ENCODE peak calls at places on chromosomes 11 and 22, in six cellular contexts. M is osteocyte, S is right atrium auricular region, K is GM12865, X is NB4, T is progenitor cell of endocrine pancreas. I is an unnamed sample.

GRCh38 chr11:102793677-102794290 is 4.2 kb downstream of the MMP1 start:
- DNase-seq in M (no peak), S (no peak), K (no peak), X (no peak), T (no peak), I (no peak)

GRCh38 chr22:25395468-25395867 is 169.0 kb upstream of the GRK3 start:
- DNase-seq in M (no peak), S (no peak), K (no peak), X (no peak), T (no peak), I (no peak)

GRCh38 chr22:48096411-48096810 is 1334.0 kb downstream of the TBC1D22A start:
- DNase-seq in M (no peak), S (no peak), K (no peak), X (no peak), T (no peak), I (no peak)

GRCh38 chr11:124799384-124800225 is 601 bp downstream of the MSANTD2 start:
- DNase-seq in M (peak), S (no peak), K (peak), X (peak), T (peak), I (peak)

GRCh38 chr11:67299471-67300191 is 3.7 kb upstream of the SSH3 start:
- DNase-seq in M (no peak), S (no peak), K (no peak), X (no peak), T (no peak), I (no peak)

GRCh38 chr11:69041516-69041915 is 7.2 kb upstream of the TPCN2 start:
- DNase-seq in M (no peak), S (no peak), K (no peak), X (no peak), T (no peak), I (no peak)

GRCh38 chr11:94519478-94520084 is 7.3 kb downstream of the C11orf97 start:
- DNase-seq in M (no peak), S (no peak), K (peak), X (peak), T (no peak), I (no peak)

GRCh38 chr11:84339796-84340195 is 1053.6 kb upstream of the CCDC90B start:
- DNase-seq in M (no peak), S (no peak), K (no peak), X (no peak), T (no peak), I (no peak)

GRCh38 chr11:2315395-2316168 is 13.8 kb downstream of the TSPAN32 start:
- DNase-seq in M (no peak), S (no peak), K (no peak), X (peak), T (no peak), I (peak)

GRCh38 chr22:46801826-46802607 is 39.6 kb downstream of the TBC1D22A start:
- DNase-seq in M (peak), S (no peak), K (no peak), X (no peak), T (no peak), I (no peak)

GRCh38 chr22:44444341-44445306 is 53.4 kb downstream of the RTL6 start:
- DNase-seq in M (no peak), S (no peak), K (no peak), X (peak), T (no peak), I (no peak)

GRCh38 chr11:92794783-92795182 is 174.7 kb upstream of the MTNR1B start:
- DNase-seq in M (no peak), S (no peak), K (no peak), X (no peak), T (no peak), I (no peak)

GRCh38 chr11:106695506-106695905 is 322.8 kb downstream of the GUCY1A2 start:
- DNase-seq in M (no peak), S (no peak), K (no peak), X (no peak), T (no peak), I (no peak)

GRCh38 chr22:28922540-28923244 is 39.3 kb downstream of the ZNRF3 start:
- DNase-seq in M (no peak), S (no peak), K (no peak), X (no peak), T (no peak), I (no peak)

GRCh38 chr22:34975721-34976120 is 90.2 kb upstream of the ISX start:
- DNase-seq in M (no peak), S (no peak), K (no peak), X (peak), T (no peak), I (no peak)
- TF ChIP-seq CTCF in M (peak), S (no peak), K (no peak), X (peak), T (peak), I (no peak)

GRCh38 chr11:57457643-57458023 is 2.7 kb upstream of the RTN4RL2 start:
- DNase-seq in M (no peak), S (no peak), K (no peak), X (no peak), T (no peak), I (no peak)
- TF ChIP-seq CTCF in M (no peak), S (peak), K (no peak), X (no peak), T (no peak), I (peak)

GRCh38 chr11:14409891-14410290 is 50.9 kb upstream of the RRAS2 start:
- DNase-seq in M (peak), S (no peak), K (no peak), X (no peak), T (no peak), I (no peak)

GRCh38 chr11:14414470-14415461 is 55.8 kb upstream of the RRAS2 start:
- DNase-seq in M (no peak), S (no peak), K (peak), X (no peak), T (no peak), I (peak)

GRCh38 chr11:14411818-14412217 is 52.8 kb upstream of the RRAS2 start:
- DNase-seq in M (peak), S (peak), K (no peak), X (peak), T (no peak), I (no peak)

GRCh38 chr11:14417186-14417585 is 58.2 kb upstream of the RRAS2 start:
- DNase-seq in M (no peak), S (no peak), K (no peak), X (no peak), T (no peak), I (no peak)

DNA sequence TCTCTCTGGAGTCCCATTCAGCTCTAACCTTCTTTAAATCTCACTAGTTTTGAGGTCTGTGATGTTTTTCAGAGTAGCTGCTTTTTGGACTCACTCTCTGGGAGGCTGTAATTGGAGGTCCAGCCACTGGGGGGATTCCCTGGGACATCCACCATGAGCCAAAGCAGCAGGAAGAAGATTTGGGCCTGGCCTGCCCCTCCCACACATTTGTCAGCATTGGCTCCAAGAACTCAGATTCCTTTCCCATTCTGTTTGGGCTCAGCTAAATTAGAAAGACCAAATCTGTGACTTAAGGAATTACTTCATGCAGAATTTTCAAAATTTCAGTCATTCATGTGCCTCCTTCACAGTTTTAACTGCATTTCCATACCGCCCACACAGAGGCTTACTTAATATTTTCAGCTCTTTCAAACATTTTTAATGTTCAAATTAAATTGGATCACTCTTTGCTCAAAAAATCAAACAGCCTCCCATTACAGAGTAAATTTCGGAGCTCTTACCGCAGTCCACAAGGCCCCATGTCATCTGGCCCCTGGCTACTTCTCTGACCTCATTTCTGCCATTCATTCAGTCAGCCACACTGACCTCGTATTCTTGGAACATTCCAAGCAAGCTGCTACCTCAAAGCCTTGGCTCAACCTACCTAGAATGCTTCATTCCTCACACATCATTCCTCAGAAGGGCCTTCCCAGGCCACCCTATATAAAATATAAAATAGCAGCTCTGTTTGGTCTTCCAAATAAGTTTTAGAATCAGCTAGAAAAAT is 54.5 kb upstream of the RRAS2 start:
- DNase-seq in M (no peak), S (peak), K (peak), X (peak), T (no peak), I (no peak)
- TF ChIP-seq CTCF in M (peak), S (peak), K (no peak), X (peak), T (peak), I (no peak)

DNA sequence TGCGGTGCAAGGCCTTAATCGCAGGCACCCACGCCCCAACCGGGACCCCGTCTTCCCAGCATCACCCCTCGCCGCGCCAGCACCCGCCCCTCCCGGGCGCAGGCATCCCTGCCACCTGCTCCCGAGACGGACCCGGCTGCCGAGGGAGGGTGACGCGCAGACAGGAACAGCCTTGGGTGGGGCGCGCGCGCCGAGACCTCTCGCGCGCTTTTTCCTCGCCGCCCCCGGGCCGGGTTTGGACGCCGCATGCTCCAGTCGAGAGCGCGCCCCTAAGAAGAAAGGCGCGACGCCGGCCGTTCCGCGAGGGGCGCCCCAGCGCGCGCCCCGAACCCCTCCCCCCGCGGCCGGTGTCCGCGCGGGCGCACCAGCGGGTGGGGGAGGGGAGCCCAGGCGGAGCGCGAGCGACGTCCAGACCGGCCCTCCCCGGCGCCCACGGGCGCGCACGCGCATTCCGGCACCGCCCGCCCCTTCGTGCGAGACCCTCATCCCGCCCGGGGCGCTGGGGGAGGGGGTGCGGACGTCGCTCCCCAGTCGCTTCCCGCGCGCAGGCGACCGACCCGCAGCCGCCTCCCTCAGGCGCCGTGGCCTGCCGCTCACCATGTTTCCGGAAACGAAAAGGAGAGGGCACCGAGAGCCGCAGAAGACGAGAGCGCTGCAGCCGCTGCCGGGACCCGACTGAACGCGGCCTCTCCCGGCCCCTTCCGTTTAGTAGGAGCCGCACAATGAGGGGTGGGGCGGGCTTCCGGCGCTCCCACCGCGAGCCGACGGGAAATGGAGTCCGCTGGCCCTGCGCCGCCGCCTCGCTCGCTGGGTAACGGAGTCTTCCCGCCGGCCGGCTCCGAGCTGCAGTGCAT is at the start of gene CFL1:
- DNase-seq in M (peak), S (peak), K (peak), X (peak), T (peak), I (peak)
- TF ChIP-seq CTCF in M (no peak), S (peak), K (no peak), X (no peak), T (no peak), I (no peak)

DNA sequence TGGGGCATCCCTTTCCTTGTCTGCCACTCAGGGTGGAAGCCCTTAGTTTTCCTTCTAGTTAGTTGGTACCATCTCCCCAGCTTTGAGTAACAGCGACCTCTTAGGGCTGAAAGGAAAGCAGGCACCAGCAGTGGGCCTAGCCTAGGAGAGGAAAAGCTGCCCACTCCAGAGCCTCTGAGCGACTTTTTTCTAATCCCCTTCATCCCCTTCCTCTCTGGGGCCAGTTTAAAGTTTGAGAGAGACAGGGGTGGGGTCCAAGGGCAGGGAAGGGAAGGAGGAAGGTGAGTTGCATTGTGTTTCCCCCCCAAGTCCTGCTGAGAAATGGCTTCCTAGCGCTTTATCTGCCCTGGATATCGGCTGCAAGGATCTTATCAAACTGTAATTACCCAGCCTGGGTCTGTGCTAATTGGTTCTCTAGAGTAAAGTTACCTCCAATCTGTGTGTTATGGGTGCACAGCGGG is 573.9 kb upstream of the CADM1 start:
- DNase-seq in M (no peak), S (no peak), K (peak), X (peak), T (no peak), I (no peak)
- TF ChIP-seq CTCF in M (peak), S (no peak), K (peak), X (peak), T (peak), I (no peak)

GRCh38 chr11:123103326-123103980 is 41.5 kb upstream of the HSPA8 start:
- DNase-seq in M (no peak), S (peak), K (peak), X (peak), T (no peak), I (no peak)
- TF ChIP-seq CTCF in M (peak), S (peak), K (peak), X (peak), T (peak), I (peak)

DNA sequence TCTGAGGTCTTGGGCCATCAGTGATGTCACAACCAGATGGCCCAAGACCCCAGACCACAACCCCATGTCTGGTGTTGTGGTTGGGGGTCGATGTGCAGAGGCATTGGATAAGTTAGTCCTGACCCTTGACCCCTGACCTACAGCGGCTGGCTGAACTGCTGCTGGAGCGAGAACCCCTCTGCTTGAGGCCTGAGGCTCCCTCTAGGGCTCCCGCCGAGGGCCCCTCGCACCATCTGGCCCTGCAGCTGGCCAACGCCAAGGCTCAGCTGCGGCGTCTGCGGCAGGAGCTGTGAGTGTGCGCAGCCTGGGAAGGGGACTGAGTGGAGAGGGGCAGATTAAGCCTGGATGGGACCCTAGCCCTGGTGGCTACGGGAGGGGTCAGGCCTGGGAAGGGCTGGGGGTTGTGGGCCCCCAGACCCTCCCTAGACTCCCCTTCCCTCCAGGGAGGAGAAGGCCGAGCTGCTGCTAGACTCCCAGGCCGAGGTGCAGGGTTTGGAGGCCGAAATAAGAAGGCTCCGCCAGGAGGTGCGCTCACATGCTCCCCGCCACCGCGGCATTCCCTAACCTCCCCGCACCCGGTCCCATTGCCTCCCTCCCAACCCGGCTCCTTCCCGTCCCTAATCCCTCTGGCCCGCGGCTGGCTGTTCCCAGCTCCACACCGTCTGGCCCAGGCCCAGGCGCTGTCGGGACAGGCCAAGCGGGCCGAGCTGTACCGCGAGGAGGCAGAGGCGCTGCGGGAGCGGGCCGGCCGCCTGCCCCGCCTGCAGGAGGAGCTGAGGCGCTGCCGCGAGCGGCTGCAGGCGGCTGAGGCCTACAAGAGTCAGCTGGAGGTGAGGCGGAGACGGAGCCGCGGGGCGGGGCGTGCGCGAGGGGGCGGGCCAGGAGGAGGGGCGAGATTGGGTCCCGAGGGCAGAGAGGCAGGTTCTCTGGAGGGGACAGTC is 2.1 kb downstream of the CCDC88B start:
- DNase-seq in M (no peak), S (peak), K (peak), X (peak), T (peak), I (peak)
- TF ChIP-seq CTCF in M (peak), S (peak), K (peak), X (no peak), T (peak), I (peak)

DNA sequence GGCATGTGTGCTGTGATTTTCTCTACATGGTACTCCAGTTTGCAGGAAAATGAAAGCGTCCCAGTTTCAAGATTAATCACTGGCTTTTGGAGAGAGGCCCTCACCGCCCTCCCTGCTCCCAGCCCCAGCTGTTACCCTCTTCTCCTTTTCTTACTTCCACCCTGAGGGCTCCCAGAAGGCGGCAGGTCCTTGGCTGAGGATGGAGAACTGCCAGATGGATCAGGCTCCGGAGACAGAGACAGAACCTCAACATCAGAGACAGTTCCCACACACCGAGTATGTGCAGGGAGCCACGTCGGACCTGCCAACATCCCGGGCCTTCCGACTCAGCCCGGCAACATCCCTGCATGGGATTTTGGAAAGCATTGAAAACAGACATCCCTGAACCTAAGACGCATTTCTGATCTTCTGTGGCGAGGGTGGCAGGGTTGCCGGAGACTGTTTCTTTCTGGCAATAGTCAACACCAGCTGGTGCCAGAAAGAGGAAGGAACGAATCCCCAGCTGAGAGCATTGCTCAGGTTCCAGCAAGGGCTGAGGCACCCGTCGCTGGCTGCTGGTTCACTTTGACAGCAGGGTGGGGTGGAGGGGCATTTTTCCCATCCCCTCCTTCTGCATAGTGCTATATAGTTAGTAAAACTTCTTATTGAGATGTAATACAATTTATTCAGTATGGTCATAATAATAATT is 467.1 kb downstream of the MIAT start:
- DNase-seq in M (no peak), S (no peak), K (no peak), X (peak), T (no peak), I (no peak)
- TF ChIP-seq CTCF in M (no peak), S (no peak), K (no peak), X (no peak), T (no peak), I (no peak)

GRCh38 chr11:42410251-42410956 is 901.4 kb upstream of the API5 start:
- DNase-seq in M (no peak), S (no peak), K (no peak), X (peak), T (no peak), I (no peak)

DNA sequence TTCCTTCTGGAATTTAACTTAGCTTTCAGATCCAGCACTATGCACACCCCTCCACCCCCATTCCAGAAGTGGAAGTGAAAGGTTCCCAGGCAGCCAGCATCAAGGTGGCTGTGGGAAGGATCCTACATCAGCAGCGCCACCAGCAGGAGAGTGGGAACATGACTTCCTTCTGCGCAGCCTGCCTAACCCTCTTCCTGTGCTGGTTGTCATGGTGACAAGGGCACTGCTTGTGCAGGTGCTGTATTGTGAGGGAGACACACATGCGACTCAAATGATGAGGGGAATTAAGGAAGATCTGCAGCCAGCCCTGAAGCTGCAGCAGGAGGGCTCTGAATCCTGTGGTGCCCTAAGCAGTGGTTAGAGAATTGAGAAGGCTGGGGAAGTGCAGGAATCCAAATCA is 904.4 kb upstream of the API5 start:
- DNase-seq in M (no peak), S (no peak), K (peak), X (peak), T (peak), I (no peak)
- TF ChIP-seq CTCF in M (no peak), S (no peak), K (no peak), X (peak), T (peak), I (no peak)

I was measured in natural killer cell.